ENCODE peak calls at places on chromosomes 11 and 22, in six cellular contexts. Y, S, O, H, Z and E are unnamed samples.

GRCh38 chr11:65133724-65134123 is 595 bp downstream of the SYVN1 start:
- DNase-seq in Z (no peak), O (peak; percentile 64), H (peak; percentile 70), Y (no peak), S (no peak), E (no peak)

GRCh38 chr22:21984793-21985192 is 2.2 kb upstream of the TOP3B start:
- DNase-seq in H (peak; percentile 62), Y (no peak), S (peak; percentile 28), Z (no peak), O (peak; percentile 44), E (no peak)

GRCh38 chr22:27867114-27867957 is 51.7 kb downstream of the PITPNB start:
- DNase-seq in S (no peak), Y (no peak), Z (no peak), O (peak; percentile 58), H (no peak), E (no peak)

GRCh38 chr11:88301478-88302140 is 35.9 kb downstream of the CTSC start:
- DNase-seq in Z (no peak), S (no peak), H (no peak), O (no peak), Y (no peak), E (no peak)

GRCh38 chr11:62401781-62402180 is 17.1 kb upstream of the SCGB1A1 start:
- DNase-seq in S (no peak), H (no peak), Z (no peak), O (peak; percentile 51), Y (no peak), E (no peak)

GRCh38 chr11:123137496-123138270 is 57.4 kb downstream of the CLMP start:
- DNase-seq in H (no peak), Z (no peak), O (peak; percentile 92), S (no peak), Y (peak; percentile 85), E (no peak)

GRCh38 chr22:49160261-49161001 is 667.2 kb downstream of the BRD1 start:
- DNase-seq in S (no peak), Z (no peak), O (no peak), Y (no peak), H (no peak), E (no peak)

GRCh38 chr22:45966320-45966891 is 10.6 kb downstream of the WNT7B start:
- DNase-seq in S (no peak), H (peak; percentile 67), Y (no peak), O (no peak), Z (no peak), E (peak; percentile 91)

GRCh38 chr11:110979696-110980095 is 265.8 kb upstream of the POU2AF2 start:
- DNase-seq in Y (no peak), Z (no peak), H (no peak), O (peak; percentile 58), S (peak; percentile 31), E (no peak)

GRCh38 chr22:31829505-31829904 is 75.7 kb downstream of the DEPDC5 start:
- DNase-seq in H (no peak), Y (peak; percentile 47), Z (peak; percentile 46), S (peak; percentile 89), O (peak; percentile 96), E (no peak)

GRCh38 chr22:42745118-42745517 is 24.4 kb upstream of the A4GALT start:
- DNase-seq in Y (no peak), O (peak; percentile 79), H (no peak), Z (no peak), S (no peak), E (no peak)

GRCh38 chr11:45141171-45141570 is 5.3 kb upstream of the PRDM11 start:
- DNase-seq in S (no peak), Z (no peak), H (no peak), Y (no peak), O (no peak), E (no peak)

GRCh38 chr22:38412435-38413084 is 42.4 kb downstream of the KCNJ4 start:
- DNase-seq in Y (peak; percentile 85), Z (no peak), O (peak; percentile 21), S (no peak), H (peak; percentile 39), E (no peak)

GRCh38 chr11:106466441-106467190 is 389.2 kb downstream of the AASDHPPT start:
- DNase-seq in Y (no peak), O (peak; percentile 78), H (no peak), Z (peak; percentile 36), S (peak; percentile 65), E (no peak)

DNA sequence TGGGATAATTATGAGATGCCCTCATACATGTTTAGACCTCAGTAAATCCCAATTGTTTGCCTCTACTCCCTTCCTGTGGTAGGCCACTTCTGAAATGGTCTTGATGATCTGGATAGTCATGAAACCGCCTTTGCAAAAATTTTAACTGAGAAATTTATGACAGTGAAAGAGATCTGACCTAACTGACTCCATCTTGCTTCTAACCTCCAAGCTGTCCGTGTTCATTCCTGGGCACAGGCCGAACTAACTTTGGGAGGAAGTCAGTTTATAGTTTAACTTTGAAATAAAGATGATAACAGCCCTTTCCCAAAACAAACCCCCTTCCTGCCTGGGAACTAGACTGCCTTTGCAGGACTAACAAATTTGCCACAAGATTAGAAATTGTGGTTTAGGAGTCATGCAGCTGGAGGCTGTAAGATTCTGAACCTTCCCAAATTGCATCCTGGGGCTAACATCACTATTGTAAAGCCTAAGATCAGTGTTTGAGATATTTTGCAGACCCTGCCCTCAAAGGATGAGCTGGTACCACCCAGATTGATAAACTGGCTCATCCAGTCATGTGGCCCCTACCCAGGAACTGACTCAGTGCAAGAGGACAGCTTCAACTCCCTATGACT is 19.9 kb upstream of the CTR9 start:
- DNase-seq in H (no peak), S (no peak), Y (no peak), Z (no peak), O (peak; percentile 12), E (no peak)
- H2AFZ ChIP-seq in H (no peak overlapping the region), S (no peak overlapping the region), Y (no peak overlapping the region), Z (no peak overlapping the region), O (no peak overlapping the region), E (no peak overlapping the region)

DNA sequence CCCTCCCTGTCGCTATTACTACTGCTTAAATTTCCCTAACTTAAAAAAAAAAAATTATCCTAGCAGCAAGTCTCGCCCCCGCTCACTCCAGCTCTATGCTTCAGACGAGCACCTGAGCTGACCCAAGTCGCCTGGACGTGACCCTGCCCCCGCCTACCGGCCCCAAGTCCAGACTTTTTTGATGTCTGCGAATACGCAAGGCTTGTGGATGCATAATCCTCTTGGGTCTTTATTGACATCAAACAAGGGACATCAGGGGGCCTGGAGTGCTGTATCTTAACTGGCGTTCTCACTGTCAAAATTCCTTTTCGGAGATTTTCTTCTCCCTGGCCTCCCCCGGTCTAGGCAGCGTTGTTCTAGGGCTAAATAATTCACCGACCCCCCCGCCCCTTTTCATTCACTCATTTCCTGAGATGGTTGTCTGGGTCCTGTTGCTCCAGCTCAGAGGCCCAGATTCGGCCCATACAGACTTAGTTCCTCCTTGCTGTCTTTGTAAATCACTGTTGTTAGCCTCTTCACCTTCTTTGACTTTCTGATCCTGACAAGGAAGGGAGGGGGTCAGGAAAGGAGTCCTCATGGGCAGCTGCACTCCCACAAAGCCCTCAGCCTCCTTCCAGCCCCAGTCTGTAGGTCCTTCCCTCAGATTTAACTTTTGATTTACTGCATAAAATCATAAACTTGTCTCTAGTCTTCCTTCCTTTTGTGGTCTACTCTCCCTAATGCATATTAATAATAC is 596 bp upstream of the LRP4 start:
- DNase-seq in O (no peak), H (peak; percentile 56), S (no peak), Y (no peak), Z (no peak), E (no peak)
- H2AFZ ChIP-seq in O (peak overlapping the region; percentile 38), H (peak overlapping the region; percentile 83), S (peak overlapping the region; percentile 59), Y (peak overlapping the region; percentile 85), Z (no peak overlapping the region), E (peak overlapping the region; percentile 48)

GRCh38 chr11:67556244-67556643 is 27.4 kb upstream of the GSTP1 start:
- DNase-seq in Y (no peak), H (no peak), Z (no peak), O (no peak), S (no peak), E (no peak)
- H2AFZ ChIP-seq in Y (no peak overlapping the region), H (no peak overlapping the region), Z (no peak overlapping the region), O (no peak overlapping the region), S (no peak overlapping the region), E (no peak overlapping the region)

GRCh38 chr11:95991545-95991944 is 67.6 kb upstream of the MTMR2 start:
- DNase-seq in Z (no peak), S (no peak), O (peak; percentile 18), Y (no peak), H (no peak), E (no peak)
- H2AFZ ChIP-seq in Z (no peak overlapping the region), S (no peak overlapping the region), O (no peak overlapping the region), Y (no peak overlapping the region), H (no peak overlapping the region), E (no peak overlapping the region)

GRCh38 chr11:2775083-2775625 is 75.4 kb upstream of the KCNQ1OT1 start:
- DNase-seq in Y (no peak), Z (no peak), S (no peak), O (no peak), H (no peak), E (peak; percentile 78)
- H2AFZ ChIP-seq in Y (no peak overlapping the region), Z (no peak overlapping the region), S (no peak overlapping the region), O (no peak overlapping the region), H (no peak overlapping the region), E (no peak overlapping the region)

GRCh38 chr11:553949-554398 is 6.6 kb downstream of the LMNTD2 start:
- DNase-seq in O (no peak), H (peak; percentile 50), Y (no peak), S (no peak), Z (no peak), E (no peak)
- H2AFZ ChIP-seq in O (no peak overlapping the region), H (no peak overlapping the region), Y (no peak overlapping the region), S (no peak overlapping the region), Z (no peak overlapping the region), E (no peak overlapping the region)

GRCh38 chr22:26485013-26485412 is 1.3 kb downstream of the SRRD start:
- DNase-seq in S (no peak), Z (no peak), Y (no peak), H (no peak), O (peak; percentile 75), E (no peak)

GRCh38 chr22:26483439-26484359 is at the start of the genes HPS4 and SRRD:
- DNase-seq in H (peak; percentile 97), Z (peak; percentile 77), O (peak; percentile 95), S (peak; percentile 89), Y (peak; percentile 97), E (peak; percentile 90)

GRCh38 chr22:26483043-26483438 is 542 bp downstream of the HPS4 start:
- DNase-seq in H (no peak), O (no peak), S (no peak), Y (no peak), Z (no peak), E (no peak)

GRCh38 chr22:26485991-26486390 is 2.3 kb downstream of the SRRD start:
- DNase-seq in H (no peak), Y (no peak), S (no peak), Z (no peak), O (no peak), E (no peak)

DNA sequence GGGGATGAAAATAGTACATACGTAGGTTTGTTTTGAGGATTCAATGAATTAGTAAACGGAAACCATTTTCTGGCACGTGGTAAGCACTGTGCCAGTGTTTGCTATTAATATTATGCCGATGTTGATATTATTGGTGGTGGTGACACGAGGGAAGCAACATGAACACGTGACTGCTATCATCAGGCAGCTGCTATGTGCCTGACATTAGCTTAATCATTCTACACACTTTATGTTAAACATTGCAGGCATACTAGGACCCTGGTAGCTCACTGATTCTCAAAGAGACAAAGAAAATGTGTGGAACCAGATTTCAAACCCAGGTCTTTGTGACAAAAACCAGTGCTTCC is 656 bp downstream of the SRRD start:
- DNase-seq in Y (no peak), H (peak; percentile 68), O (peak; percentile 46), S (no peak), Z (no peak), E (no peak)
- H2AFZ ChIP-seq in Y (peak overlapping the region; percentile 71), H (peak overlapping the region; percentile 4), O (peak overlapping the region; percentile 85), S (peak overlapping the region; percentile 87), Z (no peak overlapping the region), E (peak overlapping the region; percentile 83)